ENCODE peak calls at places on chromosomes 3 and 15, in eight cellular contexts. One of them, this sample, is unnamed.

GRCh38 chr15:70559223-70559823 is 204.0 kb downstream of the UACA start:
- DNase-seq in tibial nerve: no peak
- DNase-seq in pancreas: no peak
- DNase-seq in MM.1S: no peak
- DNase-seq in ovary: no peak
- DNase-seq in uterus: no peak
- DNase-seq in esophagus squamous epithelium: peak; percentile 6
- DNase-seq in GM23338: no peak
- DNase-seq in this sample: peak; percentile 27

GRCh38 chr3:37935756-37936666 is 54.6 kb upstream of the VILL start:
- DNase-seq in tibial nerve: no peak
- DNase-seq in uterus: no peak
- DNase-seq in pancreas: no peak
- DNase-seq in esophagus squamous epithelium: no peak
- DNase-seq in MM.1S: no peak
- DNase-seq in ovary: no peak
- DNase-seq in GM23338: peak; percentile 78
- DNase-seq in this sample: no peak

GRCh38 chr15:70533931-70534742 is 229.2 kb downstream of the UACA start:
- DNase-seq in ovary: no peak
- DNase-seq in uterus: no peak
- DNase-seq in GM23338: no peak
- DNase-seq in MM.1S: no peak
- DNase-seq in pancreas: no peak
- DNase-seq in esophagus squamous epithelium: no peak
- DNase-seq in tibial nerve: no peak
- DNase-seq in this sample: no peak

GRCh38 chr15:66912001-66912400 is 153.4 kb upstream of the SMAD3 start:
- DNase-seq in uterus: no peak
- DNase-seq in tibial nerve: no peak
- DNase-seq in ovary: no peak
- DNase-seq in esophagus squamous epithelium: no peak
- DNase-seq in pancreas: no peak
- DNase-seq in GM23338: no peak
- DNase-seq in MM.1S: no peak
- DNase-seq in this sample: no peak

GRCh38 chr3:111924283-111924682 is 54.5 kb upstream of the ABHD10 start:
- DNase-seq in GM23338: no peak
- DNase-seq in pancreas: peak; percentile 91
- DNase-seq in ovary: no peak
- DNase-seq in uterus: peak; percentile 51
- DNase-seq in tibial nerve: peak; percentile 26
- DNase-seq in MM.1S: no peak
- DNase-seq in esophagus squamous epithelium: no peak
- DNase-seq in this sample: peak; percentile 64

GRCh38 chr3:37991823-37992222 is 1.2 kb downstream of the VILL start:
- DNase-seq in pancreas: no peak
- DNase-seq in ovary: peak; percentile 32
- DNase-seq in tibial nerve: peak; percentile 9
- DNase-seq in uterus: no peak
- DNase-seq in GM23338: no peak
- DNase-seq in esophagus squamous epithelium: no peak
- DNase-seq in MM.1S: no peak
- DNase-seq in this sample: no peak

GRCh38 chr3:127049390-127049789 is 66.5 kb downstream of the PLXNA1 start:
- DNase-seq in esophagus squamous epithelium: no peak
- DNase-seq in tibial nerve: peak; percentile 8
- DNase-seq in pancreas: no peak
- DNase-seq in GM23338: peak; percentile 52
- DNase-seq in MM.1S: no peak
- DNase-seq in ovary: peak; percentile 19
- DNase-seq in uterus: no peak
- DNase-seq in this sample: no peak

GRCh38 chr15:53378096-53378620 is 381.3 kb downstream of the WDR72 start:
- DNase-seq in GM23338: no peak
- DNase-seq in MM.1S: no peak
- DNase-seq in pancreas: no peak
- DNase-seq in uterus: no peak
- DNase-seq in tibial nerve: no peak
- DNase-seq in esophagus squamous epithelium: no peak
- DNase-seq in ovary: no peak
- DNase-seq in this sample: no peak

GRCh38 chr3:114364806-114365205 is 71.0 kb downstream of the TIGIT start:
- DNase-seq in pancreas: no peak
- DNase-seq in GM23338: no peak
- DNase-seq in esophagus squamous epithelium: no peak
- DNase-seq in ovary: no peak
- DNase-seq in uterus: no peak
- DNase-seq in MM.1S: no peak
- DNase-seq in tibial nerve: no peak
- DNase-seq in this sample: no peak

GRCh38 chr3:62940763-62941632 is 65.8 kb upstream of the CADPS start:
- DNase-seq in pancreas: no peak
- DNase-seq in tibial nerve: no peak
- DNase-seq in esophagus squamous epithelium: no peak
- DNase-seq in ovary: no peak
- DNase-seq in uterus: no peak
- DNase-seq in MM.1S: no peak
- DNase-seq in GM23338: peak; percentile 18
- DNase-seq in this sample: no peak

GRCh38 chr3:133944641-133945441 is 49.2 kb upstream of the RAB6B start:
- DNase-seq in tibial nerve: no peak
- DNase-seq in GM23338: no peak
- DNase-seq in uterus: peak; percentile 67
- DNase-seq in ovary: peak; percentile 23
- DNase-seq in MM.1S: no peak
- DNase-seq in pancreas: no peak
- DNase-seq in esophagus squamous epithelium: no peak
- DNase-seq in this sample: peak; percentile 25

GRCh38 chr15:60079210-60079609 is 75.1 kb downstream of the FOXB1 start:
- DNase-seq in tibial nerve: no peak
- DNase-seq in ovary: no peak
- DNase-seq in MM.1S: no peak
- DNase-seq in esophagus squamous epithelium: no peak
- DNase-seq in pancreas: no peak
- DNase-seq in GM23338: peak; percentile 62
- DNase-seq in uterus: no peak
- DNase-seq in this sample: no peak

GRCh38 chr3:37074178-37074577 is 80.9 kb downstream of the MLH1 start:
- DNase-seq in esophagus squamous epithelium: no peak
- DNase-seq in pancreas: no peak
- DNase-seq in uterus: no peak
- DNase-seq in ovary: no peak
- DNase-seq in MM.1S: no peak
- DNase-seq in tibial nerve: no peak
- DNase-seq in GM23338: no peak
- DNase-seq in this sample: no peak

GRCh38 chr3:52046186-52046913 is 10.0 kb downstream of the DUSP7 start:
- DNase-seq in tibial nerve: no peak
- DNase-seq in uterus: peak; percentile 55
- DNase-seq in esophagus squamous epithelium: no peak
- DNase-seq in GM23338: no peak
- DNase-seq in pancreas: no peak
- DNase-seq in ovary: no peak
- DNase-seq in MM.1S: no peak
- DNase-seq in this sample: no peak

GRCh38 chr3:72520690-72521308 is 327.4 kb downstream of the SHQ1 start:
- DNase-seq in MM.1S: no peak
- DNase-seq in tibial nerve: no peak
- DNase-seq in pancreas: no peak
- DNase-seq in uterus: no peak
- DNase-seq in GM23338: no peak
- DNase-seq in ovary: no peak
- DNase-seq in esophagus squamous epithelium: no peak
- DNase-seq in this sample: no peak

GRCh38 chr3:129058441-129059194 is 2.0 kb upstream of the GP9 start:
- DNase-seq in pancreas: peak; percentile 71
- DNase-seq in ovary: no peak
- DNase-seq in MM.1S: peak; percentile 95
- DNase-seq in uterus: no peak
- DNase-seq in esophagus squamous epithelium: no peak
- DNase-seq in tibial nerve: no peak
- DNase-seq in GM23338: peak; percentile 24
- DNase-seq in this sample: no peak

GRCh38 chr3:20043825-20044224 is 3.6 kb downstream of the KAT2B start:
- DNase-seq in MM.1S: peak; percentile 20
- DNase-seq in pancreas: no peak
- DNase-seq in tibial nerve: no peak
- DNase-seq in esophagus squamous epithelium: no peak
- DNase-seq in GM23338: no peak
- DNase-seq in uterus: no peak
- DNase-seq in ovary: no peak
- DNase-seq in this sample: no peak

GRCh38 chr3:73681610-73682009 is 56.9 kb upstream of the PDZRN3 start:
- DNase-seq in uterus: no peak
- DNase-seq in ovary: no peak
- DNase-seq in tibial nerve: no peak
- DNase-seq in esophagus squamous epithelium: no peak
- DNase-seq in pancreas: no peak
- DNase-seq in MM.1S: no peak
- DNase-seq in GM23338: no peak
- DNase-seq in this sample: no peak

GRCh38 chr3:69499899-69500316 is 114.0 kb upstream of the FRMD4B start:
- DNase-seq in pancreas: no peak
- DNase-seq in tibial nerve: peak; percentile 58
- DNase-seq in GM23338: no peak
- DNase-seq in esophagus squamous epithelium: no peak
- DNase-seq in ovary: peak; percentile 65
- DNase-seq in MM.1S: no peak
- DNase-seq in uterus: peak; percentile 51
- DNase-seq in this sample: peak; percentile 50

GRCh38 chr15:73922186-73923151 is 3.8 kb upstream of the LOXL1 start:
- DNase-seq in uterus: no peak
- DNase-seq in GM23338: peak; percentile 92
- DNase-seq in MM.1S: no peak
- DNase-seq in ovary: peak; percentile 74
- DNase-seq in pancreas: no peak
- DNase-seq in tibial nerve: no peak
- DNase-seq in esophagus squamous epithelium: no peak
- DNase-seq in this sample: peak; percentile 30

DNA sequence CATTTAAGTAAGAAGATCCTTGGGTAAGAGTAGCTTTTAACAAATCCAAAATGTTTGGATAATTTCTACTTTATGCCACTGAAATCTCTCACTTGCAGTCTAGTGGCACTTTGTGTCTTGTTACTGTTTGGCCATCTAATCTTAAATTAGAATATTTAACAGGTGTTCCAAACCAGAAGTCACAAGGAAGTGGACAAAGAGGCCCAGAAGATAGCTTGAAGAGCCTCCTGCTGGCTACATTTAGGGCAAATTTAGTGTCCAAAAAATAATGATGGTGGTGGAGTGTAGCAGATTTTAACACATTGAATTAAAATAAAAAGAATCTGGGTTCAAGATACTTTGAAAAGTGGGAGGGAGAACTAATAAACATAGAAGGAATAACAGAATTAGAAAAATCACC is 172.2 kb downstream of the GHSR start:
- DNase-seq in MM.1S: peak; percentile 40
- DNase-seq in GM23338: no peak
- DNase-seq in esophagus squamous epithelium: no peak
- DNase-seq in uterus: no peak
- DNase-seq in pancreas: no peak
- DNase-seq in ovary: no peak
- DNase-seq in tibial nerve: no peak
- DNase-seq in this sample: no peak
- TF ChIP-seq CTCF in MM.1S: peak; percentile 47
- TF ChIP-seq CTCF in GM23338: no peak
- TF ChIP-seq CTCF in esophagus squamous epithelium: no peak
- TF ChIP-seq CTCF in uterus: no peak
- TF ChIP-seq CTCF in pancreas: no peak
- TF ChIP-seq CTCF in ovary: no peak
- TF ChIP-seq CTCF in tibial nerve: no peak
- TF ChIP-seq CTCF in this sample: peak; percentile 31

DNA sequence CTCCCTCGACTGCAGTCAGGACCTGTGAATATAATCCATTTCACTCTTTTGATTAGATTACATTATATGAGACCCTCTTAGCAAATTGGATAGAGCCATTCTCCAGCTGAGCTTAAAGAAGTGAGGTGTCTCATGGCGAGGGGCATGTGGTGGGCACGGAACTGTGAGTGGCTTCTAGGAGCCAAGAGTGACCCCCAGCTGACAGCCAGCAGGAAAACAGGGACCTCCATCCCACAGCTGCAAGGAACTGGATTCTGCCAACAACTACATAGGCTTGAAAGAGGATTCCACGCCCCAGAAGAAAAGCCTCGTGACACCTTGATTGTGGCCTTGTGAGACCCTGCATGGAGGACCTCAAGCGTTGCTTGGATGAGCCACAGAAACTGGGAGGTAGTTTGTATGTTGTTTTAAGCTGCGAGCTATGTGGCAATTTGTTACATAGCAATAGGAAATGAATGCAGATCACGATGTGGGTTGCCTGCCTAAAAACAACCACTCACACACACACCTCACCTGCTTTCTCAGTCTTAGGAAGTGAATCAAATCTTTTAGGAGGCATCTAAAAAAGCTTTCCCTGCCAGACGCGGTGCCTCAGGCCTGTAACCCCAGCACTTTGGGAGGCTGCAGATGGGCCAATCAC is 84.2 kb upstream of the BHLHE40 start:
- DNase-seq in GM23338: no peak
- DNase-seq in pancreas: no peak
- DNase-seq in MM.1S: no peak
- DNase-seq in esophagus squamous epithelium: no peak
- DNase-seq in uterus: no peak
- DNase-seq in ovary: no peak
- DNase-seq in tibial nerve: no peak
- DNase-seq in this sample: no peak
- H3K4me1 ChIP-seq in GM23338: no peaks in the 10 kb centered on the region
- H3K4me1 ChIP-seq in pancreas: peaks cover 6% of the 10 kb centered on the region
- H3K4me1 ChIP-seq in MM.1S: no peaks in the 10 kb centered on the region
- H3K4me1 ChIP-seq in esophagus squamous epithelium: no peaks in the 10 kb centered on the region
- H3K4me1 ChIP-seq in uterus: no peaks in the 10 kb centered on the region
- H3K4me1 ChIP-seq in ovary: peaks cover 5% of the 10 kb centered on the region
- H3K4me1 ChIP-seq in tibial nerve: peaks cover 17% of the 10 kb centered on the region
- H3K4me1 ChIP-seq in this sample: peaks cover 1% of the 10 kb centered on the region

GRCh38 chr15:85618956-85619491 is 175.7 kb downstream of the KLHL25 start:
- DNase-seq in esophagus squamous epithelium: no peak
- DNase-seq in ovary: peak; percentile 83
- DNase-seq in tibial nerve: peak; percentile 81
- DNase-seq in GM23338: peak; percentile 69
- DNase-seq in uterus: peak; percentile 92
- DNase-seq in MM.1S: no peak
- DNase-seq in pancreas: no peak
- DNase-seq in this sample: peak; percentile 74
- H3K27ac ChIP-seq in esophagus squamous epithelium: peak overlapping the region; percentile 86
- H3K27ac ChIP-seq in ovary: peak overlapping the region; percentile 17
- H3K27ac ChIP-seq in tibial nerve: peak overlapping the region; percentile 69
- H3K27ac ChIP-seq in GM23338: peak overlapping the region; percentile 48
- H3K27ac ChIP-seq in uterus: peak overlapping the region; percentile 98
- H3K27ac ChIP-seq in MM.1S: no peak overlapping the region
- H3K27ac ChIP-seq in pancreas: peak overlapping the region; percentile 61
- H3K27ac ChIP-seq in this sample: peak overlapping the region; percentile 83

DNA sequence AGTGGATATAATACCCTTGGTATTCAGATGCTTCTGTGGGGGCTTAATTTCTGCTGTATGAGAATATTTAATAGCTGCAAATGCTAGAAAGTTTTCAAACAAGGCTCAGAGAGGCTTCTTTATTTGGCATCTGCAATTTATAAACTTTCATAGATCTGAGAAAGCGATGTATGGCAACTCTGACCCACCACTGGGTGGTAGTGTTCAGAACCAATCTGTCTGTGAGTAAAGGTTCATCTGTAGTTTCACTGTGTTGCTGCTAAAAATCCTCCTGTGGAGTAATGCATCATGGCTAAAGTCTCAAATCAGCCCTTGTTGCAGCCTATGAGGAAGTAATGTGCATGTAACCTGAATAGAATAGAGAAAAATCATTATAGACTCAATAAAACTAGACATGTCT is 47.4 kb downstream of the CLSTN2 start:
- DNase-seq in tibial nerve: no peak
- DNase-seq in pancreas: no peak
- DNase-seq in uterus: no peak
- DNase-seq in GM23338: peak; percentile 17
- DNase-seq in esophagus squamous epithelium: no peak
- DNase-seq in ovary: no peak
- DNase-seq in MM.1S: no peak
- DNase-seq in this sample: no peak
- TF ChIP-seq CTCF in tibial nerve: no peak
- TF ChIP-seq CTCF in pancreas: no peak
- TF ChIP-seq CTCF in uterus: no peak
- TF ChIP-seq CTCF in GM23338: peak; percentile 39
- TF ChIP-seq CTCF in esophagus squamous epithelium: no peak
- TF ChIP-seq CTCF in ovary: no peak
- TF ChIP-seq CTCF in MM.1S: no peak
- TF ChIP-seq CTCF in this sample: peak; percentile 43